ENCODE peak calls at places on chromosomes 16 and 17, in seven cellular contexts. T is testis; I is mesendoderm; X is stimulated activated CD8-positive, alpha-beta memory T cell treated with anti-CD3 and anti-CD28 coated beads, Interleukin-7, amount 100 ng/mL, for 1 hour; Y is HFFc6; F is IMR-90; U is activated effector memory CD4-positive, alpha-beta T cell treated with Interleukin-2 at 50 U/mL for 16 hours. C is an unnamed sample.

GRCh38 chr16:1430214-1430758 is 592 bp upstream of the PERCC1 start:
- DNase-seq in T (no peak), I (no peak), X (no peak), Y (no peak), F (no peak), U (no peak), C (no peak)

GRCh38 chr16:15768201-15768600 is 88.6 kb downstream of the MYH11 start:
- DNase-seq in T (no peak), I (no peak), X (no peak), Y (no peak), F (no peak), U (no peak), C (no peak)

GRCh38 chr17:13642188-13642587 is 40.5 kb upstream of the HS3ST3A1 start:
- DNase-seq in T (no peak), I (no peak), X (no peak), Y (no peak), F (no peak), U (no peak), C (no peak)

GRCh38 chr16:1772362-1772907 is at the start of gene EME2:
- DNase-seq in T (no peak), I (no peak), X (no peak), Y (peak), F (peak), U (peak), C (peak)

GRCh38 chr16:88077328-88078108 is 126.3 kb downstream of the BANP start:
- DNase-seq in T (no peak), I (no peak), X (no peak), Y (no peak), F (no peak), U (no peak), C (no peak)

GRCh38 chr17:79984877-79985276 is 50.8 kb downstream of the TBC1D16 start:
- DNase-seq in T (no peak), I (peak), X (no peak), Y (no peak), F (no peak), U (no peak), C (no peak)

GRCh38 chr16:74695450-74696422 is 4.9 kb downstream of the MLKL start:
- DNase-seq in T (peak), I (peak), X (peak), Y (peak), F (peak), U (peak), C (peak)

GRCh38 chr16:21560462-21560861 is 38.9 kb upstream of the METTL9 start:
- DNase-seq in T (no peak), I (no peak), X (no peak), Y (no peak), F (no peak), U (no peak), C (no peak)

GRCh38 chr17:63454915-63455314 is 8.8 kb upstream of the CYB561 start:
- DNase-seq in T (no peak), I (no peak), X (no peak), Y (no peak), F (no peak), U (no peak), C (no peak)

GRCh38 chr16:1745181-1745899 is 26.0 kb downstream of the NME3 start:
- DNase-seq in T (no peak), I (peak), X (no peak), Y (peak), F (peak), U (no peak), C (no peak)

GRCh38 chr16:71296584-71297133 is 7.5 kb upstream of the CMTR2 start:
- DNase-seq in T (no peak), I (no peak), X (no peak), Y (no peak), F (no peak), U (no peak), C (no peak)

GRCh38 chr17:79949646-79950292 is 85.9 kb downstream of the TBC1D16 start:
- DNase-seq in T (peak), I (peak), X (no peak), Y (no peak), F (no peak), U (no peak), C (no peak)

GRCh38 chr16:47858333-47859067 is 297.3 kb downstream of the ABCC12 start:
- DNase-seq in T (no peak), I (no peak), X (no peak), Y (no peak), F (no peak), U (no peak), C (no peak)

GRCh38 chr16:66516808-66517585 is 32.9 kb downstream of the TK2 start:
- DNase-seq in T (peak), I (peak), X (peak), Y (peak), F (peak), U (peak), C (peak)

GRCh38 chr17:7989781-7990655 is 12.4 kb upstream of the GUCY2D start:
- DNase-seq in T (peak), I (peak), X (peak), Y (peak), F (peak), U (peak), C (peak)

GRCh38 chr16:10242916-10243315 is 60.7 kb upstream of the GRIN2A start:
- DNase-seq in T (no peak), I (no peak), X (no peak), Y (no peak), F (no peak), U (no peak), C (no peak)

GRCh38 chr16:77457046-77457445 is 22.2 kb upstream of the ADAMTS18 start:
- DNase-seq in T (no peak), I (no peak), X (no peak), Y (no peak), F (no peak), U (no peak), C (no peak)

GRCh38 chr17:43875476-43876147 is 28.6 kb downstream of the CD300LG start:
- DNase-seq in T (no peak), I (no peak), X (no peak), Y (no peak), F (no peak), U (no peak), C (no peak)

GRCh38 chr17:71922439-71922838 is 198.4 kb upstream of the SOX9 start:
- DNase-seq in T (no peak), I (peak), X (no peak), Y (no peak), F (peak), U (no peak), C (no peak)

GRCh38 chr17:65518256-65518655 is 43.2 kb downstream of the AXIN2 start:
- DNase-seq in T (no peak), I (no peak), X (no peak), Y (peak), F (peak), U (no peak), C (no peak)

GRCh38 chr16:67516296-67517177 is 12.1 kb upstream of the RIPOR1 start:
- DNase-seq in T (no peak), I (no peak), X (no peak), Y (peak), F (peak), U (no peak), C (no peak)

GRCh38 chr17:71142333-71142732 is 973.0 kb downstream of the KCNJ2 start:
- DNase-seq in T (no peak), I (no peak), X (no peak), Y (no peak), F (peak), U (no peak), C (no peak)

GRCh38 chr16:87000007-87000406 is 317.2 kb downstream of the C16orf95 start:
- DNase-seq in T (no peak), I (no peak), X (no peak), Y (no peak), F (no peak), U (no peak), C (no peak)

GRCh38 chr17:58308985-58309917 is 19.3 kb downstream of the TSPOAP1 start:
- DNase-seq in T (peak), I (no peak), X (no peak), Y (no peak), F (no peak), U (no peak), C (no peak)

GRCh38 chr16:87828071-87828971 is 41.0 kb downstream of the SLC7A5 start:
- DNase-seq in T (no peak), I (no peak), X (no peak), Y (no peak), F (no peak), U (no peak), C (no peak)

GRCh38 chr17:21140911-21141310 is 14.1 kb downstream of the DHRS7B start:
- DNase-seq in T (no peak), I (no peak), X (no peak), Y (no peak), F (no peak), U (no peak), C (no peak)

GRCh38 chr16:57984443-57985203 is 13.7 kb upstream of the CNGB1 start:
- DNase-seq in T (peak), I (peak), X (peak), Y (no peak), F (peak), U (peak), C (peak)